ENCODE peak calls at places on chromosome 1, in ten cellular contexts. One of them, this sample, is unnamed.

GRCh38 chr1:79259390-79260336 is 253.1 kb upstream of the ADGRL4 start:
- DNase-seq in spleen: no peak
- DNase-seq in A549: peak; percentile 6
- DNase-seq in right lobe of liver: no peak
- DNase-seq in lower leg skin: no peak
- DNase-seq in heart left ventricle: no peak
- DNase-seq in transverse colon: no peak
- DNase-seq in Peyer's patch: no peak
- DNase-seq in esophagus squamous epithelium: no peak
- DNase-seq in sigmoid colon: no peak
- DNase-seq in this sample: no peak

GRCh38 chr1:43979528-43980254 is 681 bp downstream of the B4GALT2 start:
- DNase-seq in right lobe of liver: no peak
- DNase-seq in spleen: peak; percentile 85
- DNase-seq in transverse colon: peak; percentile 72
- DNase-seq in A549: no peak
- DNase-seq in heart left ventricle: peak; percentile 58
- DNase-seq in esophagus squamous epithelium: no peak
- DNase-seq in lower leg skin: no peak
- DNase-seq in sigmoid colon: no peak
- DNase-seq in Peyer's patch: peak; percentile 66
- DNase-seq in this sample: no peak

GRCh38 chr1:178160736-178161475 is 67.0 kb downstream of the RASAL2 start:
- DNase-seq in sigmoid colon: no peak
- DNase-seq in Peyer's patch: no peak
- DNase-seq in esophagus squamous epithelium: no peak
- DNase-seq in heart left ventricle: no peak
- DNase-seq in A549: no peak
- DNase-seq in spleen: no peak
- DNase-seq in right lobe of liver: no peak
- DNase-seq in lower leg skin: no peak
- DNase-seq in transverse colon: no peak
- DNase-seq in this sample: no peak

GRCh38 chr1:58709540-58709939 is 9.7 kb upstream of the MYSM1 start:
- DNase-seq in esophagus squamous epithelium: no peak
- DNase-seq in heart left ventricle: no peak
- DNase-seq in A549: no peak
- DNase-seq in right lobe of liver: no peak
- DNase-seq in lower leg skin: no peak
- DNase-seq in Peyer's patch: no peak
- DNase-seq in spleen: no peak
- DNase-seq in sigmoid colon: no peak
- DNase-seq in transverse colon: no peak
- DNase-seq in this sample: no peak

GRCh38 chr1:205013683-205014367 is 29.2 kb upstream of the CNTN2 start:
- DNase-seq in Peyer's patch: no peak
- DNase-seq in A549: no peak
- DNase-seq in heart left ventricle: peak; percentile 42
- DNase-seq in esophagus squamous epithelium: no peak
- DNase-seq in spleen: no peak
- DNase-seq in right lobe of liver: no peak
- DNase-seq in lower leg skin: no peak
- DNase-seq in sigmoid colon: peak; percentile 79
- DNase-seq in transverse colon: no peak
- DNase-seq in this sample: no peak

GRCh38 chr1:61173118-61173517 is 90.8 kb downstream of the NFIA start:
- DNase-seq in Peyer's patch: no peak
- DNase-seq in transverse colon: no peak
- DNase-seq in right lobe of liver: no peak
- DNase-seq in lower leg skin: no peak
- DNase-seq in esophagus squamous epithelium: no peak
- DNase-seq in heart left ventricle: peak; percentile 77
- DNase-seq in A549: no peak
- DNase-seq in sigmoid colon: no peak
- DNase-seq in spleen: no peak
- DNase-seq in this sample: no peak

GRCh38 chr1:93554883-93555872 is 107.3 kb downstream of the FNBP1L start:
- DNase-seq in spleen: no peak
- DNase-seq in transverse colon: no peak
- DNase-seq in Peyer's patch: no peak
- DNase-seq in esophagus squamous epithelium: no peak
- DNase-seq in sigmoid colon: no peak
- DNase-seq in right lobe of liver: no peak
- DNase-seq in lower leg skin: no peak
- DNase-seq in A549: no peak
- DNase-seq in heart left ventricle: peak; percentile 44
- DNase-seq in this sample: no peak

GRCh38 chr1:43997295-43997694 is 5.9 kb downstream of the CCDC24 start:
- DNase-seq in transverse colon: peak; percentile 41
- DNase-seq in sigmoid colon: no peak
- DNase-seq in right lobe of liver: no peak
- DNase-seq in esophagus squamous epithelium: no peak
- DNase-seq in spleen: no peak
- DNase-seq in heart left ventricle: no peak
- DNase-seq in Peyer's patch: no peak
- DNase-seq in A549: no peak
- DNase-seq in lower leg skin: no peak
- DNase-seq in this sample: no peak

DNA sequence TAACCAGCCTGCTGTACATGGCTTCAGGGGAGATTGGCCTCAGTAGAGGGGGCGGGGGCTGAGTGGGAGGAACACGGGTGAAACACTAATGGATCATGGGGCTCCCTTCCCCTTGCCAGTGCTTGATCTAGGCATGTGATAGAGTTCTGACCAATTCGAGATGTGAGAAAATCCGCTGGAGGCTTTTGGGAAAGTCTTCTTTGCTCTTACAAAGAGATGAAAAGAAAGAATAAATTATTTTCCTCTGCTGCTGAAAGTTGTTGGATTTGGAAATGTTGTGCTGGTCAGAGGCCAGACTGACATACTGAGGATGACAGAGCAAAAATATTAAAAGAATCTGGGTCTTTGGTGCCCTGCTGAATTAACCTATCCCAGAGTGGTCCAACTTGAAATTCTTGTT is 5.2 kb upstream of the OTUD7B start:
- DNase-seq in esophagus squamous epithelium: no peak
- DNase-seq in right lobe of liver: no peak
- DNase-seq in sigmoid colon: no peak
- DNase-seq in transverse colon: no peak
- DNase-seq in heart left ventricle: no peak
- DNase-seq in A549: no peak
- DNase-seq in lower leg skin: peak; percentile 56
- DNase-seq in spleen: no peak
- DNase-seq in Peyer's patch: no peak
- DNase-seq in this sample: no peak
- H3K4me3 ChIP-seq in esophagus squamous epithelium: no peak overlapping the region
- H3K4me3 ChIP-seq in right lobe of liver: no peak overlapping the region
- H3K4me3 ChIP-seq in sigmoid colon: no peak overlapping the region
- H3K4me3 ChIP-seq in transverse colon: no peak overlapping the region
- H3K4me3 ChIP-seq in heart left ventricle: no peak overlapping the region
- H3K4me3 ChIP-seq in A549: no peak overlapping the region
- H3K4me3 ChIP-seq in lower leg skin: no peak overlapping the region
- H3K4me3 ChIP-seq in spleen: no peak overlapping the region
- H3K4me3 ChIP-seq in Peyer's patch: no peak overlapping the region
- H3K4me3 ChIP-seq in this sample: no peak overlapping the region

GRCh38 chr1:40184193-40184592 is 23.0 kb downstream of the RLF start:
- DNase-seq in transverse colon: no peak
- DNase-seq in spleen: no peak
- DNase-seq in esophagus squamous epithelium: no peak
- DNase-seq in A549: no peak
- DNase-seq in right lobe of liver: no peak
- DNase-seq in sigmoid colon: no peak
- DNase-seq in Peyer's patch: no peak
- DNase-seq in lower leg skin: no peak
- DNase-seq in heart left ventricle: no peak
- DNase-seq in this sample: no peak

GRCh38 chr1:40182956-40183710 is 21.9 kb downstream of the RLF start:
- DNase-seq in spleen: no peak
- DNase-seq in A549: no peak
- DNase-seq in right lobe of liver: no peak
- DNase-seq in esophagus squamous epithelium: no peak
- DNase-seq in sigmoid colon: no peak
- DNase-seq in Peyer's patch: no peak
- DNase-seq in transverse colon: no peak
- DNase-seq in heart left ventricle: no peak
- DNase-seq in lower leg skin: no peak
- DNase-seq in this sample: no peak

GRCh38 chr1:40187399-40187798 is 26.2 kb downstream of the RLF start:
- DNase-seq in heart left ventricle: no peak
- DNase-seq in right lobe of liver: no peak
- DNase-seq in Peyer's patch: no peak
- DNase-seq in transverse colon: no peak
- DNase-seq in sigmoid colon: no peak
- DNase-seq in lower leg skin: no peak
- DNase-seq in spleen: no peak
- DNase-seq in esophagus squamous epithelium: no peak
- DNase-seq in A549: no peak
- DNase-seq in this sample: no peak

DNA sequence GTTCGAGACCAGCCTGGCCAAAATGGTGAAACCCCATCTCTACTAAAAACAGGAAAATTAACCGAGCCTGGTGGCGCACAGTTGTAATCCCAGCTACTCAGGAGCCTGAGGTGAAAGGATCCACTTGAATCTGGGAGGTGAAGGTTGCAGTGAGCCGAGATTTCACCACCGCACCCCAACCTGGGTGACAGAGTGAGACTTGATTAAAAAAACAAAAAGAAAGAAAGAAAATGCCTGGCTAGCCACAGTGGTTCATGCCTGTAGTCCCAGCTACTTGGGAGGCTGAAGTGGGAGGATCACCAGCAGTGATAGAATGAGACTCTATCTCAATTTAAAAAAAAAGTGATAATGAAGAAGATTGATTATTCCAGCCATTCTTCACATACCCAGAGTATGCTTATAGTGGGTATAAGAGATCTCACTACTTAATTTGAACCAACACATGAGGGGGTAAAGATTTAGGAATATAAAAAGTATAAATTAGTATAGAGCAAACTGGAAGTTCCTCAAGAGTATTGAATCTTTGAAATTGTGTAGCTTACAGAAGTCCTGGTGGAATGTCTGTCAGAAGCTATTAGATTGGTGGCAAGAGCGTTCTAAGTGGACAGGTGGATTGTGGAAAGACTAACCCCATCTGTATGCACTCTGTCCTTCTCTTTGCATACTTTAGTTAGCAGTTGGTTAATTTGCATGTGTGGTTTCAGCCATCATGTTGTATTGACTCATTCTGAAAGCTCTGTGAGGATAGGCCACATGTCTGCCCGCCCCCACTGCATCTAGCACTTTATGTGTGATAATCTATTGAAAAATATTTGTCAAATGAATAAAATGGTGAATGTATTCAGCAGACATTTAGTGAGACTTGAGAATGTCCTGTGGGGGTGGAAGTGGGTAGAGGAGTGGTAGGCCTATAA is 25.0 kb downstream of the RLF start:
- DNase-seq in lower leg skin: no peak
- DNase-seq in right lobe of liver: no peak
- DNase-seq in A549: no peak
- DNase-seq in spleen: no peak
- DNase-seq in sigmoid colon: no peak
- DNase-seq in Peyer's patch: no peak
- DNase-seq in esophagus squamous epithelium: no peak
- DNase-seq in transverse colon: peak; percentile 10
- DNase-seq in heart left ventricle: no peak
- DNase-seq in this sample: no peak
- TF ChIP-seq POLR2A in lower leg skin: no peak
- TF ChIP-seq POLR2A in right lobe of liver: no peak
- TF ChIP-seq POLR2A in A549: no peak
- TF ChIP-seq POLR2A in spleen: no peak
- TF ChIP-seq POLR2A in sigmoid colon: no peak
- TF ChIP-seq POLR2A in Peyer's patch: no peak
- TF ChIP-seq POLR2A in esophagus squamous epithelium: no peak
- TF ChIP-seq POLR2A in transverse colon: no peak
- TF ChIP-seq POLR2A in heart left ventricle: no peak
- TF ChIP-seq POLR2A in this sample: no peak

GRCh38 chr1:155813672-155814071 is 43.3 kb downstream of the GON4L start:
- DNase-seq in right lobe of liver: no peak
- DNase-seq in transverse colon: no peak
- DNase-seq in heart left ventricle: no peak
- DNase-seq in esophagus squamous epithelium: no peak
- DNase-seq in sigmoid colon: no peak
- DNase-seq in Peyer's patch: no peak
- DNase-seq in spleen: no peak
- DNase-seq in lower leg skin: no peak
- DNase-seq in A549: no peak
- DNase-seq in this sample: no peak

GRCh38 chr1:155812878-155813277 is 44.1 kb downstream of the GON4L start:
- DNase-seq in transverse colon: no peak
- DNase-seq in heart left ventricle: no peak
- DNase-seq in sigmoid colon: no peak
- DNase-seq in A549: no peak
- DNase-seq in esophagus squamous epithelium: no peak
- DNase-seq in Peyer's patch: no peak
- DNase-seq in right lobe of liver: no peak
- DNase-seq in lower leg skin: no peak
- DNase-seq in spleen: no peak
- DNase-seq in this sample: no peak

GRCh38 chr1:155816351-155816750 is 40.7 kb downstream of the GON4L start:
- DNase-seq in right lobe of liver: no peak
- DNase-seq in esophagus squamous epithelium: no peak
- DNase-seq in sigmoid colon: no peak
- DNase-seq in Peyer's patch: no peak
- DNase-seq in A549: no peak
- DNase-seq in transverse colon: no peak
- DNase-seq in spleen: no peak
- DNase-seq in heart left ventricle: no peak
- DNase-seq in lower leg skin: no peak
- DNase-seq in this sample: no peak
- H3K4me3 ChIP-seq in right lobe of liver: no peak overlapping the region
- H3K4me3 ChIP-seq in esophagus squamous epithelium: no peak overlapping the region
- H3K4me3 ChIP-seq in sigmoid colon: no peak overlapping the region
- H3K4me3 ChIP-seq in Peyer's patch: no peak overlapping the region
- H3K4me3 ChIP-seq in A549: no peak overlapping the region
- H3K4me3 ChIP-seq in transverse colon: no peak overlapping the region
- H3K4me3 ChIP-seq in spleen: no peak overlapping the region
- H3K4me3 ChIP-seq in heart left ventricle: no peak overlapping the region
- H3K4me3 ChIP-seq in lower leg skin: no peak overlapping the region
- H3K4me3 ChIP-seq in this sample: no peak overlapping the region

DNA sequence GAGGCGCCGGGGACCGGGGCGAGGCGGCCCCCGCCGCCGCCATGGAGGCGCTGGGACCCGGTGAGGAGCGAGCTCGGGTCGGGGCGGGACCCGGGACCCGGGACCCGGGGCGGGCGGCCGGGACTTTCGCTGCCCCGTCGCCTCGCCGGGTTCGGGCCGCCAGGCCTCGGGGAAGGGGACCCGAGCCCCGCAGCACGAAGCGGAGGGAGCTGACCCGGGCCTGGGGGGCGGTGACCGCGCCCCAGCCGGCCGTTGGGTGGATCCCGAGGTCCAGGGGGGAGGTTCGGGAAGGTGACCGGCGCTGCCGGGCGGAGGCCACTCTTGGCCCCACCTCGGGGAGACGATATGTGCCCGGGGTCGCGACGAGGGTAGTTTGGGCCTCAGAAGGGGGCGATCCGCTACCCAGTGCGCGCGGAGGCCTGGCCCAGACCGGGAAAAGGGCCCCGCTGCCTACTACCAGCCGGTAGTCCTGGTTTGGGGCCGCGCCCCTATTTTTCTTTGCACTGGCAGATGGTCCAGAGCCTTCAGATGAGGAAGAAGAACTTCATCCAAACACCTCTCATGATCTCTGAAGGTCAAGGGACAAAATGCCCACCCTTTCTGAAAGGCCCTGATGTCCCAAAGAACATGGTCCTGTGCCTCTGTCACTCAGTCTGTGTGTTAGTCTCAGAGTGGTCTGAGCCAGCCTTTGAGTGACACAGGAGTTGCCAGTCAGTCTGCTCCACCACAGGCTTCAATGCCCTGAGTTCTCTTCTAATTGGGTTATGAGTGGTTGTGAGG is 750 bp downstream of the AGO4 start:
- DNase-seq in spleen: peak; percentile 90
- DNase-seq in sigmoid colon: peak; percentile 64
- DNase-seq in transverse colon: peak; percentile 46
- DNase-seq in heart left ventricle: peak; percentile 53
- DNase-seq in lower leg skin: peak; percentile 26
- DNase-seq in A549: peak; percentile 8
- DNase-seq in right lobe of liver: peak; percentile 72
- DNase-seq in esophagus squamous epithelium: no peak
- DNase-seq in Peyer's patch: peak; percentile 55
- DNase-seq in this sample: no peak
- TF ChIP-seq POLR2A in spleen: no peak
- TF ChIP-seq POLR2A in sigmoid colon: no peak
- TF ChIP-seq POLR2A in transverse colon: peak; percentile 27
- TF ChIP-seq POLR2A in heart left ventricle: no peak
- TF ChIP-seq POLR2A in lower leg skin: no peak
- TF ChIP-seq POLR2A in A549: no peak
- TF ChIP-seq POLR2A in right lobe of liver: no peak
- TF ChIP-seq POLR2A in esophagus squamous epithelium: no peak
- TF ChIP-seq POLR2A in Peyer's patch: no peak
- TF ChIP-seq POLR2A in this sample: no peak